ENCODE peak calls at places on chromosomes 1 and 21, in seven cellular contexts. A is skeletal muscle cell; R is cardiac fibroblast; T is ecto neural progenitor cell; P is activated CD4-positive, alpha-beta T cell treated with anti-CD3 and anti-CD28 coated beads, Interleukin-2, amount 50 U/mL, for 1 hour; Z is KBM-7; O is T-helper 1 cell. N is an unnamed sample.

GRCh38 chr1:229185913-229186312 is 85.0 kb upstream of the RAB4A start:
- DNase-seq in Z (no peak), O (no peak), A (no peak), T (no peak), P (no peak), R (no peak), N (no peak)

GRCh38 chr1:209354111-209354839 is 229.2 kb upstream of the CAMK1G start:
- DNase-seq in O (no peak), Z (peak), T (peak), R (peak), A (peak), P (peak), N (peak)

GRCh38 chr1:154170547-154171221 is 15.8 kb upstream of the NUP210L start:
- DNase-seq in R (no peak), T (no peak), Z (no peak), O (no peak), P (no peak), A (no peak), N (no peak)

GRCh38 chr1:44270666-44271628 is 57.7 kb downstream of the DMAP1 start:
- DNase-seq in P (no peak), T (no peak), O (no peak), A (no peak), R (no peak), Z (no peak), N (no peak)

GRCh38 chr1:225597926-225598575 is 54.9 kb downstream of the ENAH start:
- DNase-seq in O (no peak), A (no peak), T (no peak), Z (no peak), P (no peak), R (peak), N (no peak)

GRCh38 chr1:40383095-40383487 is 9.6 kb downstream of the SMAP2 start:
- DNase-seq in Z (no peak), P (no peak), A (no peak), T (peak), R (no peak), O (no peak), N (no peak)

GRCh38 chr1:239361403-239361802 is 25.0 kb upstream of the CHRM3 start:
- DNase-seq in A (peak), O (no peak), Z (peak), P (no peak), R (no peak), T (no peak), N (peak)

GRCh38 chr1:15407579-15407978 is 2.1 kb upstream of the EFHD2 start:
- DNase-seq in T (no peak), O (no peak), Z (no peak), P (no peak), R (no peak), A (no peak), N (no peak)

GRCh38 chr21:46066843-46067331 is 31.0 kb upstream of the COL6A2 start:
- DNase-seq in O (no peak), Z (no peak), R (peak), A (no peak), P (no peak), T (peak), N (peak)

GRCh38 chr1:172637522-172637921 is 21.4 kb upstream of the FASLG start:
- DNase-seq in P (no peak), T (no peak), Z (no peak), R (peak), O (no peak), A (peak), N (peak)

GRCh38 chr1:216005916-216006315 is 417.3 kb downstream of the USH2A start:
- DNase-seq in T (no peak), R (no peak), A (peak), Z (peak), O (no peak), P (no peak), N (peak)

GRCh38 chr1:224168859-224169380 is 14.1 kb upstream of the DEGS1 start:
- DNase-seq in T (no peak), A (peak), P (no peak), O (no peak), R (peak), Z (peak), N (peak)

GRCh38 chr1:194013561-194013960 is 827.1 kb upstream of the B3GALT2 start:
- DNase-seq in P (no peak), R (peak), A (no peak), O (no peak), Z (no peak), T (no peak), N (no peak)

GRCh38 chr1:54845772-54846171 is 41.2 kb downstream of the DHCR24 start:
- DNase-seq in O (no peak), P (no peak), R (no peak), T (peak), A (no peak), Z (no peak), N (no peak)

GRCh38 chr1:205229399-205229861 is 1.7 kb downstream of the TMCC2 start:
- DNase-seq in P (peak), A (no peak), T (peak), Z (peak), R (peak), O (peak), N (peak)

GRCh38 chr1:210938416-210938925 is 195.5 kb downstream of the KCNH1 start:
- DNase-seq in A (no peak), Z (no peak), P (no peak), O (no peak), T (no peak), R (no peak), N (peak)

GRCh38 chr1:230153655-230154296 is 86.7 kb downstream of the GALNT2 start:
- DNase-seq in Z (peak), A (peak), T (peak), P (no peak), R (peak), O (no peak), N (peak)

GRCh38 chr1:33902486-33903209 is 38.8 kb downstream of the HMGB4 start:
- DNase-seq in R (no peak), T (no peak), Z (no peak), A (no peak), P (no peak), O (no peak), N (no peak)

GRCh38 chr1:181712636-181713238 is 229.4 kb downstream of the CACNA1E start:
- DNase-seq in Z (no peak), A (no peak), O (no peak), T (no peak), R (no peak), P (no peak), N (no peak)

GRCh38 chr1:150555971-150556865 is 7.0 kb downstream of the ADAMTSL4 start:
- DNase-seq in R (no peak), T (peak), P (no peak), Z (no peak), A (no peak), O (no peak), N (no peak)

GRCh38 chr1:62437273-62437945 is 560 bp downstream of the USP1 start:
- DNase-seq in P (peak), R (peak), T (no peak), Z (peak), A (no peak), O (peak), N (no peak)

GRCh38 chr1:179016694-179017382 is 8.9 kb upstream of the FAM20B start:
- DNase-seq in Z (peak), O (no peak), A (peak), R (peak), T (no peak), P (no peak), N (peak)

GRCh38 chr21:15809818-15810217 is 80.0 kb downstream of the USP25 start:
- DNase-seq in Z (no peak), P (no peak), O (no peak), A (peak), T (no peak), R (peak), N (no peak)

GRCh38 chr21:41933259-41934079 is 20.3 kb downstream of the C2CD2 start:
- DNase-seq in Z (peak), A (no peak), R (peak), O (no peak), T (no peak), P (no peak), N (no peak)

GRCh38 chr1:90957497-90957896 is 64.3 kb downstream of the ZNF644 start:
- DNase-seq in Z (no peak), O (no peak), A (no peak), P (no peak), T (no peak), R (peak), N (no peak)

GRCh38 chr1:77579547-77579946 is 102.9 kb downstream of the ZZZ3 start:
- DNase-seq in O (no peak), T (no peak), R (no peak), P (no peak), Z (no peak), A (no peak), N (no peak)

GRCh38 chr1:43302721-43303476 is 2.1 kb downstream of the TIE1 start:
- DNase-seq in O (no peak), P (no peak), T (no peak), R (peak), A (no peak), Z (no peak), N (no peak)

GRCh38 chr21:28207776-28208175 is 784.9 kb downstream of the LTN1 start:
- DNase-seq in R (peak), P (no peak), O (no peak), Z (no peak), A (no peak), T (no peak), N (peak)

GRCh38 chr1:91537281-91538069 is 36.8 kb downstream of the CDC7 start:
- DNase-seq in O (no peak), Z (no peak), T (no peak), P (no peak), A (peak), R (peak), N (peak)

GRCh38 chr1:248800459-248800858 is 25.3 kb downstream of the SH3BP5L start:
- DNase-seq in T (no peak), A (no peak), R (no peak), Z (no peak), P (no peak), O (no peak), N (no peak)

GRCh38 chr1:91753878-91754277 is 132.1 kb downstream of the TGFBR3 start:
- DNase-seq in A (no peak), R (no peak), Z (no peak), T (no peak), P (no peak), O (no peak), N (no peak)

GRCh38 chr1:165356876-165357275 is 361 bp upstream of the LMX1A start:
- DNase-seq in Z (no peak), R (no peak), A (no peak), T (peak), P (no peak), O (no peak), N (no peak)

GRCh38 chr1:110554871-110555801 is 36.2 kb upstream of the KCNA10 start:
- DNase-seq in T (peak), P (peak), O (peak), Z (peak), R (peak), A (no peak), N (no peak)

GRCh38 chr1:36380003-36380631 is 5.6 kb downstream of the STK40 start:
- DNase-seq in R (no peak), T (no peak), Z (no peak), O (no peak), A (no peak), P (no peak), N (no peak)

GRCh38 chr1:62230724-62231123 is 36.1 kb downstream of the L1TD1 start:
- DNase-seq in O (no peak), A (peak), Z (no peak), R (peak), P (no peak), T (no peak), N (peak)

GRCh38 chr1:233625087-233625486 is 11.2 kb downstream of the KCNK1 start:
- DNase-seq in R (no peak), A (no peak), P (no peak), Z (no peak), T (no peak), O (no peak), N (no peak)

N was measured in stromal cell of bone marrow.